ENCODE peak calls at places on chromosome 4, in four cellular contexts. J is foreskin keratinocyte, B is heart left ventricle, S is sigmoid colon. C is an unnamed sample.

GRCh38 chr4:4387531-4388311 is 819 bp downstream of the NSG1 start:
- DNase-seq in B (no peak), J (no peak), S (peak; percentile 56), C (no peak)

GRCh38 chr4:106238819-106239420 is 77.1 kb downstream of the TBCK start:
- DNase-seq in S (no peak), B (no peak), J (no peak), C (peak; percentile 14)

GRCh38 chr4:110754726-110755125 is 131.8 kb upstream of the PITX2 start:
- DNase-seq in S (no peak), B (no peak), J (no peak), C (peak; percentile 11)

GRCh38 chr4:51885371-51885770 is 42.4 kb downstream of the DCUN1D4 start:
- DNase-seq in S (no peak), B (no peak), J (no peak), C (peak; percentile 20)

GRCh38 chr4:176921256-176921655 is 128.5 kb upstream of the VEGFC start:
- DNase-seq in S (no peak), B (no peak), J (no peak), C (peak; percentile 13)

GRCh38 chr4:155077860-155078259 is 130.6 kb upstream of the NPY2R start:
- DNase-seq in S (no peak), J (no peak), B (no peak), C (no peak)

GRCh38 chr4:10305816-10306215 is 151.4 kb downstream of the ZNF518B start:
- DNase-seq in S (no peak), B (no peak), J (no peak), C (no peak)

GRCh38 chr4:132998585-132999230 is 150.4 kb upstream of the PCDH10 start:
- DNase-seq in B (no peak), S (no peak), J (no peak), C (no peak)

GRCh38 chr4:109079731-109080130 is 222.7 kb downstream of the COL25A1 start:
- DNase-seq in B (no peak), J (no peak), S (no peak), C (peak; percentile 78)

DNA sequence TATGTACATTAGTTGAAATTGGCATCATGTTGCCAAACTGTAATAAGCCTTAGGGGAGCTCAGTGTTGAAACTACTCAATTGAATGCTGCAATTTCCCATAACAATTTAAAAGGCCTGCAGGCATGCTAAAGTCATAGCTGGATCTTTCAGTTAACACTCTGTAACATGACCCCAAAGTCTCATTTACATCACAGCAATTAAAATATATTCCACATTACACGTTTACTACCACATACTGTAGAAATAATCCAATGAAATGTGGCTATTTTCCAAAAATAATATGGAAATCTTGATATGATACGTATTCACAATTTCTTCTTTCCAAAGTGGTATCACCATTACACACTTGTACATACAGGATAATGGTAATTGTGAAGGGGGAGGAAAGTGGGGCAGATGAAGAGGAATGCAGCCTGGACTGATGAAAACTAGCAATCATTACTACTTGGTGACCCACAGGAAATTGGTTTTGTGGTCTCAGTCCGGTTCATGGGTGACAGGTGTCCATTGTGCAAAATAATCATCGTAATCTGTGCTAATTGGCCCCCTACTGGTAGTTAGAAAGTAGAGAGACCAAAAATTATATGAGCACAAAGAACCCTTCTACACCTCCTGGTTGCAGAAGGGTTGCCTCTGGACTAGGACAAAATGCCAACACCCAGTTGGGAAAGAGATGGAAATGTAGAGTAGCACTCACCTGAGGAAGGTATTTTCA is 63.7 kb downstream of the TENM3 start:
- DNase-seq in S (no peak), J (peak; percentile 27), B (no peak), C (peak; percentile 43)
- TF ChIP-seq CTCF in S (no peak), J (peak; percentile 46), B (no peak), C (peak; percentile 23)

GRCh38 chr4:7902826-7903225 is 36.8 kb downstream of the AFAP1 start:
- DNase-seq in J (no peak), B (no peak), S (no peak), C (peak; percentile 49)

GRCh38 chr4:7903686-7904085 is 36.0 kb downstream of the AFAP1 start:
- DNase-seq in B (no peak), J (no peak), S (no peak), C (peak; percentile 63)

GRCh38 chr4:7901274-7901845 is 38.3 kb downstream of the AFAP1 start:
- DNase-seq in S (no peak), J (no peak), B (no peak), C (no peak)

GRCh38 chr4:7900351-7900750 is 39.3 kb downstream of the AFAP1 start:
- DNase-seq in J (no peak), S (no peak), B (no peak), C (no peak)

DNA sequence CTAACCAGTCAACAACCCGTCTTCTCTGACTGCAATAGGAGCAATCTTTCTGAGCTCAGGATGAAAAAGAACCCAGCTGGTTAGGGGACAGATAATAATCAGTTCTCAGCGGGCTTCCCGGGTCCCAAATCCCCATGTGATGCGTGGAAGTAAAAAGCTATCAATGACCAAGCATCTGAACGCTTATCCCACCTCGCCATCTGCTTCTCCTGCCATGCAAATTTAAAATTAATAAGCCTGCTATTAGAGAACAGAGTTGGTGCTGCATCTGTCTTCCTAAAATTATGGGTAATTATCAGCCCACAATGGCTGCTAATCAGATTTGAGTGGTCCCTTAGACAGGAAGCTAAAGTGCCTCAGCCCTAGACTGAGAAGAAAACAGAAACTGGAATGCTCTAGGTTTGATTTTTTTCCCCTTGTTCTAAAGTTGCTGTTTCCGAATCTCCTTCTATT is 37.5 kb downstream of the AFAP1 start:
- DNase-seq in B (no peak), S (no peak), J (no peak), C (no peak)
- H3K27ac ChIP-seq in B (no peak overlapping the region), S (peak overlapping the region; percentile 94), J (no peak overlapping the region), C (peak overlapping the region; percentile 92)

GRCh38 chr4:162457071-162457865 is 293.5 kb upstream of the FSTL5 start:
- DNase-seq in J (peak; percentile 59), S (no peak), B (no peak), C (no peak)
- TF ChIP-seq CTCF in J (no peak), S (no peak), B (no peak), C (no peak)

GRCh38 chr4:139647184-139647583 is 18.4 kb upstream of the MGST2 start:
- DNase-seq in J (no peak), S (no peak), B (no peak), C (no peak)
- H3K27ac ChIP-seq in J (no peak overlapping the region), S (no peak overlapping the region), B (no peak overlapping the region), C (no peak overlapping the region)

GRCh38 chr4:67549123-67549522 is 3.8 kb upstream of the CENPC start:
- DNase-seq in S (no peak), B (no peak), J (peak; percentile 8), C (peak; percentile 6)
- TF ChIP-seq CTCF in S (no peak), B (peak; percentile 18), J (peak; percentile 75), C (no peak)

DNA sequence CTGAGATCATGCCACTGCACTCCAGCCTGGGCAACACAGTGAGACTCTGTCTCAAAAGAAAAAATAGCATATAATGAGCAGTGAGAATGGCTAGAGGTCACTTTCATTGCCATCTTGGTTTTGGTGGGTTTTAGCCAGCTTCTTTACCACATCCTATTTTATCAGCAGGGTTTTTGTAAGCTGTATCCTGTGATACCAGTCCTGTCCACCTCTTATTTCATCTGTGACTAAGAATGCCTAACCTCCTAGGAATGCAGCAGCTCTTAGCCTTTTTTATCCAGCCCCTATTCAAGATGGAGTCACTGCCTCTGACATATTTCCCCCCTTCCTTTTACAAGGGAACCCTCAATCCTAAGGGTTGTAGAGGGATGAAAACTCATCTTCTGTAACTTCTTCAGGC is 26.1 kb upstream of the IGFBP7 start:
- DNase-seq in J (peak; percentile 46), B (no peak), S (no peak), C (peak; percentile 78)
- H3K27ac ChIP-seq in J (no peak overlapping the region), B (no peak overlapping the region), S (no peak overlapping the region), C (peak overlapping the region; percentile 67)

DNA sequence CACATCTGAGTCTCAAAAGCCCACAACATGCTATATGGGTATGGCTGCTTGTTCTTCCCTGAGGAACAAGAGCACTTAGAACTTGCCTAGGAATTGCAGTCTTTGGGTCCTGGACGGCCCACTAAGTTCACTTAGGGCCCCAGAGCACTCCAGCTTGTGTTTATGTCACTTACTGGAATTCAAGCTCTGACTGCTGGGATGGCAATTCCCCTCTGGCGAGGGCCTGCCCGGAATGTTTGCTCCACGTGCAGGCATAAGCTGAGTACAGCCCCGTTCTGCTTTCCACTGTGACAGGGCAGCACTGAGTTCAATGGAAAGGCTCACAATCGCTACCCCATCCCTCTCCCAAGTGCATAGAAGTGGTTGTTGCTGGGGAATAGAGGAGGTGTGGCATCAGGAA is 25.9 kb upstream of the RASSF6 start:
- DNase-seq in B (no peak), J (no peak), S (no peak), C (no peak)
- TF ChIP-seq CTCF in B (no peak), J (no peak), S (no peak), C (no peak)

DNA sequence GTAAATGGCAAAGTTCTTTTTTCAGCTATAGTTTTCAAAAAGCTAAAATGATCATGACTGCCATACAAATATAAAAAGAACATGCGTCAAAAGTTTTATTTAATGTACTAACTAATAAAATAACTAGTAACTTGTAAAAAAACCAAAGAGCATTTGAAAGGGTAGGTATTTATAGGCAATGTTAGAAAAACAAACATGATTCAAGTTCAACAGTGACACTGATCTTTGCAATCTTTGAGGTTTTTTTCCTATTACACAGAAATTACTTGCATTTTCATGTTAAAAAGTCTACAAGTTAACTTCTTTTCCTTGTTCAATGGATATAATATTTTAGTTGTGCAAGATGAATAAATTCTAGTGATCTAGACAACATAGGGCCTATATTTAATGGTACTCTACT is 72.3 kb upstream of the GRID2 start:
- DNase-seq in B (no peak), S (no peak), J (no peak), C (no peak)
- H3K27ac ChIP-seq in B (no peak overlapping the region), S (no peak overlapping the region), J (no peak overlapping the region), C (no peak overlapping the region)